ENCODE peak calls at places on chromosomes 2 and 18, in six cellular contexts. E, C, P, L, X and Q are unnamed samples.

GRCh38 chr2:55088400-55088799 is 38.1 kb upstream of the RTN4 start:
- DNase-seq in E (no peak), C (no peak), P (no peak), L (no peak), X (no peak), Q (no peak)

GRCh38 chr2:122412360-122412759 is 656.9 kb downstream of the TSN start:
- DNase-seq in E (no peak), C (no peak), P (no peak), L (no peak), X (no peak), Q (no peak)

GRCh38 chr2:69147841-69148533 is 135.0 kb downstream of the ANTXR1 start:
- DNase-seq in E (no peak), C (no peak), P (no peak), L (no peak), X (no peak), Q (no peak)

GRCh38 chr2:190023860-190024259 is 38.7 kb downstream of the MSTN start:
- DNase-seq in E (peak; percentile 60), C (no peak), P (peak; percentile 1), L (peak; percentile 6), X (peak; percentile 57), Q (no peak)

GRCh38 chr2:40302751-40303150 is 149.1 kb downstream of the SLC8A1 start:
- DNase-seq in E (no peak), C (no peak), P (no peak), L (no peak), X (no peak), Q (no peak)

GRCh38 chr18:49476664-49477411 is 10.2 kb downstream of the C18orf32 start:
- DNase-seq in E (no peak), C (no peak), P (no peak), L (no peak), X (no peak), Q (no peak)

GRCh38 chr2:211816739-211817138 is 721.9 kb downstream of the ERBB4 start:
- DNase-seq in E (no peak), C (no peak), P (no peak), L (no peak), X (no peak), Q (no peak)

GRCh38 chr2:239157269-239157668 is 243.6 kb downstream of the HDAC4 start:
- DNase-seq in E (no peak), C (no peak), P (no peak), L (no peak), X (no peak), Q (no peak)

GRCh38 chr2:25977768-25978167 is 4.5 kb downstream of the KIF3C start:
- DNase-seq in E (no peak), C (no peak), P (no peak), L (no peak), X (peak; percentile 53), Q (no peak)

GRCh38 chr18:56124186-56124585 is 514.2 kb downstream of the TXNL1 start:
- DNase-seq in E (no peak), C (no peak), P (no peak), L (no peak), X (no peak), Q (no peak)

GRCh38 chr2:235052514-235053354 is 100.9 kb downstream of the SH3BP4 start:
- DNase-seq in E (no peak), C (no peak), P (no peak), L (no peak), X (no peak), Q (no peak)

GRCh38 chr18:28177828-28178635 is 1.1 kb upstream of the CDH2 start:
- DNase-seq in E (no peak), C (no peak), P (no peak), L (no peak), X (peak; percentile 18), Q (peak; percentile 79)

GRCh38 chr18:43277164-43277600 is at the start of gene SYT4:
- DNase-seq in E (no peak), C (no peak), P (peak; percentile 66), L (no peak), X (peak; percentile 8), Q (peak; percentile 81)

GRCh38 chr2:160635488-160635887 is 141.9 kb upstream of the RBMS1 start:
- DNase-seq in E (no peak), C (no peak), P (no peak), L (no peak), X (no peak), Q (no peak)

GRCh38 chr2:8171608-8172007 is 510.2 kb upstream of the ID2 start:
- DNase-seq in E (no peak), C (no peak), P (no peak), L (no peak), X (no peak), Q (no peak)

GRCh38 chr2:8679827-8680731 is 1.8 kb upstream of the ID2 start:
- DNase-seq in E (peak; percentile 88), C (no peak), P (no peak), L (no peak), X (peak; percentile 98), Q (no peak)

GRCh38 chr2:209496586-209496982 is 72.7 kb downstream of the MAP2 start:
- DNase-seq in E (no peak), C (no peak), P (no peak), L (no peak), X (no peak), Q (no peak)

GRCh38 chr18:49544362-49544761 is 17.5 kb upstream of the LIPG start:
- DNase-seq in E (no peak), C (no peak), P (no peak), L (no peak), X (no peak), Q (no peak)

GRCh38 chr2:26704441-26704977 is 12.0 kb downstream of the KCNK3 start:
- DNase-seq in E (no peak), C (no peak), P (no peak), L (no peak), X (no peak), Q (no peak)

GRCh38 chr2:108905176-108905575 is 83.8 kb downstream of the EDAR start:
- DNase-seq in E (no peak), C (no peak), P (no peak), L (no peak), X (no peak), Q (no peak)

GRCh38 chr2:54895735-54896134 is 154.5 kb downstream of the RTN4 start:
- DNase-seq in E (no peak), C (no peak), P (no peak), L (no peak), X (no peak), Q (no peak)

GRCh38 chr2:241223211-241224067 is 35.0 kb downstream of the ANO7 start:
- DNase-seq in E (no peak), C (no peak), P (no peak), L (no peak), X (peak; percentile 76), Q (no peak)

GRCh38 chr2:203446071-203446481 is 89.0 kb downstream of the RAPH1 start:
- DNase-seq in E (no peak), C (no peak), P (no peak), L (no peak), X (no peak), Q (no peak)

GRCh38 chr18:78965917-78966878 is 13.4 kb upstream of the SALL3 start:
- DNase-seq in E (no peak), C (no peak), P (no peak), L (no peak), X (no peak), Q (no peak)

DNA sequence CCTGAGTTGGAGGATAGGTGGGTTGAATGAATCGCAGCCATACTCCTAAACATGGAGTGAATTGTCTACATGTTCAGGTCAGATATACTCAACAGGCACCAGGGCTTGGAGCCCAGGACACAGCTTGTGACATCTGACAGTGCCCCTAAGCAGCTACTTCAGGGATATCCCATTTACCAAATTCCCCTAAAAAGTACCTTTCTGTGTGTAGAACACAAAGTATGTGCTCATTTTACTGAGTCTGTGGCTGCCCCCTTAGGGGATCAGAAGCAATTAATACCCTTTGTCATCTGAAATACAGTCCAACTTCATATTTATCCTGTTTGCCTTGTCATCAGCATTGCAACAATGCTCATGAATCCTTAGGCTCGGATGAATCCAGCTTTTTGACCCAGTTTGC is 20.8 kb downstream of the TNFRSF11A start:
- DNase-seq in E (no peak), C (no peak), P (no peak), L (no peak), X (no peak), Q (no peak)
- TF ChIP-seq ATF3 in E (no peak), C (no peak), P (no peak), L (no peak), X (no peak), Q (no peak)

GRCh38 chr2:230068658-230069080 is at the start of gene SLC16A14:
- DNase-seq in E (peak; percentile 63), C (peak; percentile 7), P (no peak), L (no peak), X (no peak), Q (no peak)
- TF ChIP-seq ATF3 in E (no peak), C (no peak), P (no peak), L (no peak), X (no peak), Q (no peak)

GRCh38 chr2:60412626-60413025 is 140.8 kb downstream of the BCL11A start:
- DNase-seq in E (no peak), C (no peak), P (no peak), L (no peak), X (no peak), Q (no peak)

GRCh38 chr2:60409207-60409871 is 144.1 kb downstream of the BCL11A start:
- DNase-seq in E (no peak), C (no peak), P (no peak), L (no peak), X (no peak), Q (no peak)

GRCh38 chr2:60411295-60411694 is 142.2 kb downstream of the BCL11A start:
- DNase-seq in E (no peak), C (no peak), P (no peak), L (no peak), X (no peak), Q (no peak)

GRCh38 chr2:60413069-60413818 is 140.2 kb downstream of the BCL11A start:
- DNase-seq in E (no peak), C (no peak), P (no peak), L (no peak), X (no peak), Q (no peak)

DNA sequence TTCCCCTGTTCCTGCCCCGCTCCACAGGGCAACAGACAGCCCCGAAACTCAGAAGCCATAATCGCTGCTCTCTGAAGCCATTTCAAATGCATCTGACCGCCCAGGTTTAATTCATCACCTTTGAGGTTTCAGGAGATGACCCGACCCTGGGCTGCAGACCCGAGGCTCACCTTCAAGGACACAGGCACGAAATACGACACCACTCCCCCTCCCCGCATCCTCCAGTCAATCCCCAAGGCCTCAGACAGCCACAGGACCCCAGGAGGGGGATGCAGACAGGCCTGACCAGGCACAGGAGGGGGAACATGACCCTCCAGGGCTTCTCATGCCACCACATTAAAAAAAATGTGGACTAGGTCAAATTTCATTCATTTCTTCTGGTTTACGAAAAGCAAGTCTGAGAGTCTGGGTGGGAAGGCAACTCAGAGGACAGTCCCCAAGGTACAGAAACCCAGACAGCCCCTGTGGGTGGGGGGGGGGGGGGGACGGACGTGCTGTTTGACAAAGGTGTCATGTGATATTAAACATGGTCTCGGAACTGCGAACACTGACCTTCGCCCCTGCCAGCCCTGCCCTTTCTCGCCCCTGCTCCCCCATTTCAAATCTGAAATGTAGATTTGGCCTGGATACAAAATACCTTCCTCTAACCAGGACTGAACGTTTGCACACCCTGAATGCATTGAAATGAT is 142.9 kb downstream of the BCL11A start:
- DNase-seq in E (no peak), C (no peak), P (no peak), L (no peak), X (no peak), Q (peak; percentile 56)
- TF ChIP-seq ATF3 in E (no peak), C (no peak), P (no peak), L (no peak), X (no peak), Q (no peak)

DNA sequence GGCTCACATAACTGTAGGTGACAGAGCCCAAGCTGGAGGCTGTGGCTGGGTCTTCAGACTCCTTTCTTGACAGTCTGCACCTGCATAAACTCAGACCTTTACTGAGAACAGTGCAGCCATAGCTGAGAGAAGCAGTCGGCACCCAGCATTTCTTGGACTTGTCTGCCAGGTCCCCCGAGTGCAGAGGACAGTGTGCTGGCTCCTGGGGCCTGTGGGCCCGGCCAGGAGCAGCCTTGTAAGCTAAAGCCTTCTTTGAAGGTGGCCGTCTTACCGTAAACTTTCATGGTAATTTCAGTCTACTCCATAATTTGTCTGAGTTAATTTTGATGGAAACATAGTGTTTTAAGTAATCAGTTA is 70.9 kb downstream of the LRRFIP1 start:
- DNase-seq in E (no peak), C (no peak), P (no peak), L (no peak), X (no peak), Q (no peak)
- TF ChIP-seq ATF3 in E (no peak), C (no peak), P (no peak), L (no peak), X (no peak), Q (no peak)